ENCODE peak calls at places on chromosomes 6 and 20, in eight cellular contexts. Z, B, J, P, L, R, O and S are unnamed samples.

GRCh38 chr20:44704551-44704971 is 10.6 kb upstream of the CCN5 start:
- DNase-seq in J (no peak), R (no peak), L (no peak), B (no peak), P (no peak), O (no peak), Z (no peak), S (no peak)

GRCh38 chr6:74519172-74519571 is 686.7 kb downstream of the COL12A1 start:
- DNase-seq in L (peak; percentile 5), R (no peak), P (no peak), O (peak; percentile 20), B (no peak), Z (no peak), J (no peak), S (no peak)

GRCh38 chr6:114007451-114007953 is 36.6 kb upstream of the HDAC2 start:
- DNase-seq in B (no peak), J (no peak), R (no peak), L (no peak), P (no peak), O (no peak), Z (no peak), S (no peak)

GRCh38 chr6:4316867-4317400 is 181.6 kb upstream of the ECI2 start:
- DNase-seq in Z (no peak), B (peak; percentile 71), L (no peak), R (no peak), O (peak; percentile 27), P (peak; percentile 77), J (no peak), S (peak; percentile 10)

GRCh38 chr20:63795178-63795830 is 35.8 kb downstream of the ZBTB46 start:
- DNase-seq in J (no peak), Z (no peak), B (no peak), P (no peak), R (no peak), L (no peak), O (no peak), S (no peak)

GRCh38 chr20:57655812-57656161 is 35.6 kb upstream of the ZBP1 start:
- DNase-seq in B (no peak), L (no peak), R (peak; percentile 48), Z (no peak), O (no peak), P (peak; percentile 29), J (no peak), S (no peak)

GRCh38 chr6:7052441-7052936 is 55.3 kb upstream of the RREB1 start:
- DNase-seq in B (peak; percentile 42), R (peak; percentile 83), L (no peak), J (no peak), O (no peak), Z (no peak), P (peak; percentile 75), S (no peak)

GRCh38 chr6:41941280-41942044 is at the start of gene CCND3:
- DNase-seq in J (no peak), O (peak; percentile 48), Z (peak; percentile 68), B (peak; percentile 93), L (peak; percentile 85), P (peak; percentile 91), R (peak; percentile 98), S (peak; percentile 83)

GRCh38 chr6:39829331-39829730 is 37.2 kb downstream of the DAAM2 start:
- DNase-seq in B (no peak), P (no peak), O (no peak), J (no peak), R (no peak), L (no peak), Z (no peak), S (no peak)

GRCh38 chr6:69138893-69139494 is 503.9 kb downstream of the ADGRB3 start:
- DNase-seq in O (no peak), L (no peak), Z (no peak), P (no peak), J (no peak), B (no peak), R (no peak), S (no peak)

GRCh38 chr6:163926642-163927041 is 512.1 kb downstream of the QKI start:
- DNase-seq in J (no peak), P (no peak), R (no peak), O (no peak), B (no peak), L (no peak), Z (no peak), S (no peak)

GRCh38 chr20:48893374-48893773 is 28.1 kb upstream of the ARFGEF2 start:
- DNase-seq in P (no peak), Z (no peak), B (no peak), J (no peak), R (no peak), L (no peak), O (no peak), S (no peak)
- TF ChIP-seq POLR2AphosphoS5 in P (no peak), Z (no peak), B (no peak), J (no peak), R (no peak), L (no peak), O (no peak), S (no peak)

GRCh38 chr6:85348643-85349042 is 101.2 kb upstream of the NT5E start:
- DNase-seq in O (no peak), R (no peak), B (no peak), P (no peak), Z (no peak), J (no peak), L (no peak), S (no peak)
- TF ChIP-seq CTCF in O (no peak), R (no peak), B (no peak), P (no peak), Z (peak; percentile 16), J (no peak), L (peak; percentile 37), S (no peak)

GRCh38 chr6:37594895-37595294 is 95.2 kb upstream of the CCDC167 start:
- DNase-seq in P (no peak), B (no peak), R (no peak), J (no peak), L (no peak), O (no peak), Z (no peak), S (no peak)
- H3K9me3 ChIP-seq in P (no peaks in the 10 kb centered on the region), B (no peaks in the 10 kb centered on the region), R (no peaks in the 10 kb centered on the region), J (no peaks in the 10 kb centered on the region), L (no peaks in the 10 kb centered on the region), O (no peaks in the 10 kb centered on the region), Z (no peaks in the 10 kb centered on the region), S (no peaks in the 10 kb centered on the region)

DNA sequence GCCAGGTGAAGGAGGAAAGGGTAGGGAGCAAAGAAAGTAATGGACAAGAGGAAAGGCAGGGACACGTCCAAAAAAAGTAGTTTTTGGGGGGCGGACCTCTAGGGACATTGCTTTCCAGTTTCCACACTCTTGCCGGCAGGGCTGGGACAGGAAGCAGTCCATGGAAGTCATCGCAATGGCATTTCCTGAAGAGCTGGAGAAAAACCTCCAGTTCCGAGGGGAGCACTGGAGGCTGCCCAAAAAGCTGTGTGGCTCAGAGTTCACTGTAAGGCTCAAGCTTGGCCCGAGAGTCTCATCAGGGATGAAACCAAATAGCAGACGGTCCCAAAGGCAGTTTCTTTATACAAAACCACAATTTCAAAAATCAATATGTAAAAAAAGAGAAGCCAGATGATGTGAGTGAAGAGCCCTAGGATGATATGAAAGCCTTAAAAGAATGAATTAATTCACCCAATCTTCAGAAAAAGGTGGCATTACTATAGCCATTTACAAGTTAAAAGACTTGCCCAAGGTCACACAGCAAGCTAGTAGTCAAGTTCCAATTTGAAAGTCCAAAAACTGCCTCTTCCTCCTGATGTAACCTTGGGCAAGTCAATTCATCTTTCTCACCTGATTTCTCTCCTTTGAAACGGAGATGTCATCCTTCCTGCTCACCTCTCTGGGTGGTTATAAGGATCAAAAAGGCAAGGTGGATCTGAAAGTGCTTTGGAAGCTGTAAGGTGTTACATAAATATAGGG is 9.2 kb downstream of the BCL2L1 start:
- DNase-seq in Z (peak; percentile 69), R (peak; percentile 29), O (no peak), L (peak; percentile 81), P (peak; percentile 92), J (no peak), B (peak; percentile 55), S (no peak)
- TF ChIP-seq POLR2AphosphoS5 in Z (peak; percentile 47), R (peak; percentile 67), O (no peak), L (no peak), P (no peak), J (no peak), B (peak; percentile 41), S (no peak)

GRCh38 chr6:87237804-87238203 is 82.4 kb downstream of the ZNF292 start:
- DNase-seq in J (no peak), Z (peak; percentile 18), R (no peak), O (peak; percentile 20), P (no peak), B (no peak), L (peak; percentile 9), S (no peak)
- TF ChIP-seq CTCF in J (peak; percentile 28), Z (peak; percentile 64), R (peak; percentile 71), O (peak; percentile 66), P (peak; percentile 27), B (peak; percentile 56), L (peak; percentile 40), S (no peak)

DNA sequence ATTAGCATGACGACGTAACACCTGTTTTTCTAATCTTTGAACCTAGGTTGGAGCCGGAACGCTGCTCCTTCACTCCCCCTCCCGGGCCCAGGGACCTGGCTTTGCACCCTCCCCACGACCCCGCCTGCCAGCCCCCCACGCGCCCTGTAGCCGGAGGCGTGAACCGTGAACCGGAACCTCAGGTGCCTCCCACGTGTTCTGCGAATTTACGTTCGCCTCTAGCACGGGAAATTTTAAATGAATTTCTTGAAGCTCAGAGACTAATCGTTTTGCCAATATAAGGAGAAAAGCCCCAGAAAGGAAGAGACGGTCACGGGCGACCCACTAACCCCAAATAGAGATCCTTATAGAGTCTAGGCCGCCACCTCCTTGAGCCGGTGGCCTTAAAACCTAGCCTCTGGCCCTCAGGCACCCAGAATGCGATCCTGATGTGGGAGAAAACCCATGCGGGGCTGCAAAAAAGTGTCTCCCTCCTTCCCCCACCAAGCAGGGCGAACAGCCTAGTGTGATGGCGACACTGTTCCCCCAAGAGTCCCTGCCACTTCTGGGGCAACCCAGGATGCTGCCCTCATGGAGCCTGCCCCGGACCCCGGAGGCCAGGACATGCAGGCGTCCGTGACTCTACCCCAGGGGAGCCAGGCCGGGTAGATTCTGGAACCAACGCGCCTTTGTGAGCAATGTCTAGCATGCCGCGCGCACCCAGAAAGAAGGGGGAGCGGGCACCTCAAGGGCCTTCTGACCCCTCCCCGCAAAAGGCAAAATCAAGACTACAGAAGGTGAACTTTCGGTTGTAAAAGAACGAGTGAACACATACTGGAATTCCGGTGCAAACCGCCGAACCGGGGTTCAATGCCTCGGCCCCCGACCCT is 2.7 kb upstream of the SIM1 start:
- DNase-seq in B (no peak), R (no peak), P (no peak), L (no peak), O (no peak), Z (no peak), J (no peak), S (no peak)
- H3K9me3 ChIP-seq in B (no peaks in the 10 kb centered on the region), R (no peaks in the 10 kb centered on the region), P (no peaks in the 10 kb centered on the region), L (no peaks in the 10 kb centered on the region), O (no peaks in the 10 kb centered on the region), Z (no peaks in the 10 kb centered on the region), J (no peaks in the 10 kb centered on the region), S (no peaks in the 10 kb centered on the region)